ENCODE peak calls at places on chromosomes 4 and X, in five cellular contexts. B is body of pancreas; U is lower lobe of right lung; N is AG04450; J is activated CD8-positive, alpha-beta T cell treated with anti-CD3 and anti-CD28 coated beads, Interleukin-2, amount 10 ng/mL, durations not matched to agents 7 days and 5 days. Z is an unnamed sample.
A peak's percentile ranks its signal among the peaks of the same experiment; 100 is the strongest.

GRCh38 chrX:46791927-46792825 is 33.3 kb upstream of the SLC9A7 start:
- DNase-seq in B (peak; percentile 34), U (peak; percentile 43), N (no peak), J (no peak), Z (peak; percentile 82)

GRCh38 chr4:168619266-168619631 is 122.4 kb downstream of the PALLD start:
- DNase-seq in B (no peak), U (no peak), N (no peak), J (no peak), Z (no peak)

GRCh38 chr4:25029479-25030282 is 1.1 kb downstream of the LGI2 start:
- DNase-seq in B (no peak), U (no peak), N (no peak), J (no peak), Z (no peak)

GRCh38 chr4:4971796-4972195 is 47.5 kb downstream of the CYTL1 start:
- DNase-seq in B (no peak), U (no peak), N (no peak), J (no peak), Z (no peak)

GRCh38 chrX:23931149-23931604 is 23.4 kb downstream of the CXorf58 start:
- DNase-seq in B (no peak), U (no peak), N (no peak), J (no peak), Z (no peak)

GRCh38 chr4:96603635-96604034 is 763.7 kb downstream of the PDHA2 start:
- DNase-seq in B (no peak), U (no peak), N (no peak), J (no peak), Z (no peak)

GRCh38 chr4:67871867-67872266 is 11.9 kb downstream of the TMPRSS11D start:
- DNase-seq in B (no peak), U (no peak), N (no peak), J (no peak), Z (peak; percentile 48)

GRCh38 chrX:1531106-1531890 is 5.7 kb downstream of the P2RY8 start:
- DNase-seq in B (no peak), U (no peak), N (no peak), J (peak; percentile 15), Z (no peak)

GRCh38 chrX:105880491-105880890 is 58.2 kb downstream of the NRK start:
- DNase-seq in B (no peak), U (no peak), N (no peak), J (no peak), Z (no peak)

GRCh38 chrX:33592398-33592797 is 381.0 kb upstream of the DMD start:
- DNase-seq in B (no peak), U (no peak), N (no peak), J (no peak), Z (no peak)

GRCh38 chrX:49176421-49177326 is 5.0 kb downstream of the PLP2 start:
- DNase-seq in B (peak; percentile 38), U (peak; percentile 56), N (no peak), J (no peak), Z (no peak)

GRCh38 chr4:141541851-141542250 is 94.5 kb upstream of the IL15 start:
- DNase-seq in B (no peak), U (no peak), N (no peak), J (no peak), Z (no peak)

GRCh38 chrX:119885554-119886428 is 9.9 kb upstream of the AKAP14 start:
- DNase-seq in B (no peak), U (no peak), N (no peak), J (peak; percentile 58), Z (peak; percentile 23)

GRCh38 chr4:168877779-168878491 is 132.1 kb downstream of the CBR4 start:
- DNase-seq in B (peak; percentile 40), U (peak; percentile 77), N (no peak), J (peak; percentile 27), Z (no peak)

GRCh38 chr4:148443550-148444295 is 1.5 kb upstream of the NR3C2 start:
- DNase-seq in B (peak; percentile 44), U (peak; percentile 67), N (no peak), J (peak; percentile 43), Z (no peak)

GRCh38 chr4:153465922-153466636 is at the start of gene TMEM131L:
- DNase-seq in B (peak; percentile 75), U (peak; percentile 83), N (no peak), J (peak; percentile 71), Z (peak; percentile 73)

GRCh38 chr4:4685810-4686209 is 144.0 kb upstream of the STX18 start:
- DNase-seq in B (no peak), U (no peak), N (no peak), J (no peak), Z (no peak)

GRCh38 chrX:153505361-153505760 is 10.6 kb downstream of the BGN start:
- DNase-seq in B (no peak), U (no peak), N (no peak), J (no peak), Z (no peak)

GRCh38 chrX:156003486-156004185 is 6.1 kb downstream of the IL9R start:
- DNase-seq in B (no peak), U (no peak), N (no peak), J (no peak), Z (no peak)

GRCh38 chr4:174631901-174632758 is 109.8 kb upstream of the HPGD start:
- DNase-seq in B (peak; percentile 12), U (no peak), N (peak; percentile 2), J (peak; percentile 27), Z (peak; percentile 74)

GRCh38 chr4:7034262-7035081 is 8.7 kb upstream of the TADA2B start:
- DNase-seq in B (peak; percentile 86), U (peak; percentile 75), N (no peak), J (no peak), Z (peak; percentile 73)

GRCh38 chr4:106628616-106629606 is 260.3 kb upstream of the GIMD1 start:
- DNase-seq in B (no peak), U (no peak), N (no peak), J (no peak), Z (no peak)

GRCh38 chr4:141657550-141657949 is 21.2 kb downstream of the IL15 start:
- DNase-seq in B (no peak), U (no peak), N (no peak), J (no peak), Z (no peak)

GRCh38 chrX:129719931-129720520 is 18.8 kb upstream of the XPNPEP2 start:
- DNase-seq in B (no peak), U (no peak), N (no peak), J (no peak), Z (no peak)

GRCh38 chr4:97013309-97014106 is 1129.8 kb downstream of the STPG2 start:
- DNase-seq in B (no peak), U (no peak), N (no peak), J (no peak), Z (peak; percentile 21)

GRCh38 chr4:16684083-16684482 is 214.4 kb downstream of the LDB2 start:
- DNase-seq in B (no peak), U (no peak), N (no peak), J (no peak), Z (no peak)

GRCh38 chr4:107317596-107317995 is 281.5 kb upstream of the DKK2 start:
- DNase-seq in B (no peak), U (no peak), N (no peak), J (no peak), Z (no peak)

GRCh38 chr4:47836655-47837581 is 949 bp downstream of the CORIN start:
- DNase-seq in B (peak; percentile 82), U (peak; percentile 85), N (peak; percentile 60), J (peak; percentile 71), Z (peak; percentile 85)

GRCh38 chr4:23235613-23236390 is 543.1 kb downstream of the GBA3 start:
- DNase-seq in B (peak; percentile 23), U (no peak), N (no peak), J (no peak), Z (no peak)

GRCh38 chrX:119410027-119410819 is 11.1 kb downstream of the SLC25A43 start:
- DNase-seq in B (peak; percentile 57), U (peak; percentile 75), N (no peak), J (no peak), Z (peak; percentile 70)

GRCh38 chrX:130120321-130120731 is 10.0 kb upstream of the ELF4 start:
- DNase-seq in B (no peak), U (no peak), N (no peak), J (no peak), Z (no peak)

GRCh38 chrX:19765628-19766027 is 121.8 kb downstream of the SH3KBP1 start:
- DNase-seq in B (no peak), U (no peak), N (no peak), J (no peak), Z (no peak)

Z was measured in HT-29.